ENCODE peak calls at places on chromosomes 12 and 14, in ten cellular contexts. H is adrenal gland; O is left ventricle myocardium inferior; C is heart right ventricle; B is stomach; X is mammary epithelial cell; R is CD8-positive, alpha-beta memory T cell; J is endodermal cell; E is aorta; N is cardiac muscle cell. G is an unnamed sample.

GRCh38 chr14:54529811-54530210 is 20.1 kb downstream of the CGRRF1 start:
- DNase-seq in J (no peak), H (peak; percentile 63), C (no peak), E (no peak), X (peak; percentile 17), O (no peak), B (no peak), N (peak; percentile 59), R (no peak), G (no peak)

GRCh38 chr12:18400186-18400585 is 138.9 kb downstream of the PIK3C2G start:
- DNase-seq in B (no peak), J (no peak), X (no peak), H (no peak), E (no peak), R (no peak), O (no peak), N (peak; percentile 39), C (no peak), G (no peak)

GRCh38 chr12:23729354-23729753 is 220.1 kb downstream of the SOX5 start:
- DNase-seq in N (peak; percentile 4), J (no peak), E (no peak), R (no peak), C (no peak), O (no peak), B (no peak), X (peak; percentile 22), H (no peak), G (no peak)

GRCh38 chr12:121837680-121838079 is 21.0 kb downstream of the HPD start:
- DNase-seq in C (no peak), E (no peak), X (no peak), R (no peak), H (no peak), B (no peak), N (no peak), J (no peak), O (no peak), G (no peak)

GRCh38 chr12:60415361-60415760 is 819.5 kb downstream of the SLC16A7 start:
- DNase-seq in C (no peak), J (no peak), E (no peak), R (no peak), X (no peak), O (no peak), B (no peak), H (no peak), N (no peak), G (no peak)

GRCh38 chr12:8818526-8818925 is 3.9 kb upstream of the A2ML1 start:
- DNase-seq in O (no peak), E (no peak), X (no peak), R (no peak), C (no peak), B (no peak), H (no peak), N (no peak), J (no peak), G (no peak)

GRCh38 chr14:59507063-59507751 is 22.9 kb downstream of the JKAMP start:
- DNase-seq in J (peak; percentile 97), E (peak; percentile 56), X (peak; percentile 34), R (peak; percentile 2), N (peak; percentile 66), H (peak; percentile 80), B (peak; percentile 49), C (no peak), O (peak; percentile 24), G (peak; percentile 16)

GRCh38 chr14:22982477-22983245 is at the start of gene AJUBA:
- DNase-seq in B (peak; percentile 82), R (peak; percentile 59), O (peak; percentile 93), J (peak; percentile 95), C (peak; percentile 91), X (peak; percentile 92), E (peak; percentile 94), N (peak; percentile 96), H (peak; percentile 88), G (peak; percentile 53)

GRCh38 chr12:29519585-29520182 is 22.2 kb upstream of the OVCH1 start:
- DNase-seq in J (peak; percentile 70), E (no peak), C (no peak), O (no peak), N (peak; percentile 79), R (no peak), X (peak; percentile 24), B (no peak), H (no peak), G (peak; percentile 1)

GRCh38 chr12:109857715-109858114 is 22.6 kb downstream of the GLTP start:
- DNase-seq in C (no peak), E (no peak), H (no peak), O (no peak), X (no peak), R (no peak), N (no peak), J (no peak), B (no peak), G (no peak)

GRCh38 chr14:39218171-39218769 is 15.4 kb upstream of the MIA2 start:
- DNase-seq in O (no peak), X (peak; percentile 87), R (no peak), H (peak; percentile 71), N (peak; percentile 60), C (no peak), E (no peak), J (no peak), B (no peak), G (no peak)

GRCh38 chr12:76065917-76066316 is 18.6 kb downstream of the NAP1L1 start:
- DNase-seq in R (no peak), X (no peak), N (no peak), C (no peak), E (no peak), J (no peak), B (no peak), H (no peak), O (no peak), G (no peak)

GRCh38 chr14:95540236-95540635 is 5.4 kb downstream of the GLRX5 start:
- DNase-seq in C (no peak), J (peak; percentile 7), B (no peak), H (no peak), N (no peak), E (no peak), R (no peak), O (no peak), X (no peak), G (no peak)

GRCh38 chr14:75279153-75279738 is 618 bp downstream of the FOS start:
- DNase-seq in X (peak; percentile 42), H (peak; percentile 92), N (peak; percentile 83), R (peak; percentile 46), C (peak; percentile 78), E (peak; percentile 88), O (peak; percentile 80), B (no peak), J (no peak), G (peak; percentile 33)

GRCh38 chr14:32476532-32476931 is 147.4 kb downstream of the AKAP6 start:
- DNase-seq in R (no peak), O (no peak), J (no peak), E (no peak), B (no peak), H (no peak), C (no peak), N (no peak), X (no peak), G (no peak)

GRCh38 chr12:69684472-69684871 is 14.6 kb downstream of the BEST3 start:
- DNase-seq in O (no peak), X (no peak), N (no peak), C (no peak), R (no peak), E (no peak), B (no peak), H (no peak), J (no peak), G (no peak)

GRCh38 chr12:95731519-95731958 is 59.0 kb downstream of the NTN4 start:
- DNase-seq in R (no peak), B (no peak), H (no peak), C (no peak), N (no peak), X (no peak), E (no peak), J (no peak), O (no peak), G (no peak)

GRCh38 chr14:75214558-75214957 is 38.1 kb upstream of the TMED10 start:
- DNase-seq in X (no peak), E (no peak), H (no peak), C (no peak), J (no peak), R (no peak), B (no peak), O (no peak), N (no peak), G (no peak)

GRCh38 chr14:76330411-76331327 is 45.3 kb upstream of the ESRRB start:
- DNase-seq in X (no peak), O (no peak), C (no peak), N (no peak), R (no peak), E (no peak), B (no peak), H (no peak), J (peak; percentile 75), G (no peak)
- H3K27me3 ChIP-seq in X (no peaks in the 10 kb centered on the region), O (peaks cover 21% of the 10 kb centered on the region), C (peaks cover 4% of the 10 kb centered on the region), N (peaks cover 31% of the 10 kb centered on the region), R (peaks cover 4% of the 10 kb centered on the region), E (no peaks in the 10 kb centered on the region), B (peaks cover 53% of the 10 kb centered on the region), H (peaks cover 19% of the 10 kb centered on the region), J (peaks cover 22% of the 10 kb centered on the region), G (peaks cover 7% of the 10 kb centered on the region)

GRCh38 chr14:101514136-101514535 is 47.2 kb upstream of the DIO3 start:
- DNase-seq in B (no peak), O (no peak), C (no peak), N (no peak), E (no peak), R (no peak), X (no peak), J (no peak), H (no peak), G (no peak)
- H3K4me1 ChIP-seq in B (peaks cover 11% of the 10 kb centered on the region), O (no peaks in the 10 kb centered on the region), C (peaks cover 6% of the 10 kb centered on the region), N (no peaks in the 10 kb centered on the region), E (no peaks in the 10 kb centered on the region), R (no peaks in the 10 kb centered on the region), X (no peaks in the 10 kb centered on the region), J (no peaks in the 10 kb centered on the region), H (no peaks in the 10 kb centered on the region), G (no peaks in the 10 kb centered on the region)

DNA sequence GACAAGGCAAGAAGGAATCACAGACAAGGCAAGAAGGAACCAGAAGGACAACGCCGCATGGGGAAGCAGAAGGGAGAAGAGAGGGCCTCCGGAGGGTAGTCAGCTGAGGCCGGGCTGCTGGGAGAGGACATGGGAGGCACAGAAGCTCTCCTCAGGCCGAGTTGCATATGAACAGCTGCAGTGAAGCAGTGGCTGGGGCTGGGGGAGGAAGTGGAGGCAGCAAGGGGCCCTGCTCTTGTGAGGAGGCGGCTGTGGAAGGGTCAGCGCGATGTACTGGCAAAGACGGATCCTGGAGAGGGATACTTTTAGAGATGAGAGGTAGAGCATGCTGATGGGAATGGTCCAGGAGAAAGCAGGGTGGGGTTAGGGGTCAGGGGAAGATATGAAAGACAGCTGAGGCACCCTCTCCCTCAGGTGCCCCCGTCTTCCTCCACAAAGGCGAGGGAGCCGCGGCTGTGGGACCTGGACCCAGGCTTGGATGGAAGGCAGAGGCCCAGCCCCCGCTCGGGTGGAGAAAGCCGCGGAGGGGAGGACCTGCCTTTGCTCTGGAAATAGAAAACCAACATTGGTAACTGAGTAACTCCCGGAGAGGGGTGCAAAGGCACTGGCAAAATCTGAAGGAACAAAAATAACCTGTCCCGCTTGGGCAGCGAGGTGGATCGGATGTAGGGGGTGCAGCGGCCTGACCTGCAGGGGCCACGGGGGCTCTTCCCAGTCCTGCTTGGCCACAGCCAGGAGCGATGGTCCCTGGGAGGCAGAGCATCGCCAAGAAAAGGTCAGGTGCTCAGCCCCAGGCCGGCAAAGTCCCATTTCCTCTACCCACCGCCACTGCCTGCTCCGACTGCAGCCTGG is 21.7 kb upstream of the TMEM106C start:
- DNase-seq in B (no peak), J (no peak), N (no peak), O (no peak), H (peak; percentile 21), E (no peak), X (no peak), R (no peak), C (no peak), G (no peak)
- H3K4me3 ChIP-seq in B (no peak overlapping the region), J (no peak overlapping the region), N (no peak overlapping the region), O (no peak overlapping the region), H (no peak overlapping the region), E (no peak overlapping the region), X (no peak overlapping the region), R (no peak overlapping the region), C (no peak overlapping the region), G (no peak overlapping the region)

GRCh38 chr12:113480336-113480688 is 8.6 kb upstream of the LHX5 start:
- DNase-seq in H (no peak), E (no peak), X (no peak), C (no peak), R (no peak), B (no peak), N (no peak), O (no peak), J (no peak), G (no peak)
- H3K27me3 ChIP-seq in H (peaks cover 76% of the 10 kb centered on the region), E (no peaks in the 10 kb centered on the region), X (peaks cover 53% of the 10 kb centered on the region), C (peaks cover 96% of the 10 kb centered on the region), R (peaks cover 30% of the 10 kb centered on the region), B (peaks cover 98% of the 10 kb centered on the region), N (peaks cover 100% of the 10 kb centered on the region), O (peaks cover 98% of the 10 kb centered on the region), J (peaks cover 96% of the 10 kb centered on the region), G (peaks cover 55% of the 10 kb centered on the region)

G was measured in effector memory CD4-positive, alpha-beta T cell.